ENCODE peak calls at places on chromosomes 11 and 22, in four cellular contexts. L, O, A and B are unnamed samples.

GRCh38 chr11:131609317-131609716 is 238.9 kb downstream of the NTM start:
- DNase-seq in L (no peak), O (peak; percentile 6), A (no peak), B (no peak)

GRCh38 chr11:56624661-56625110 is 10.0 kb upstream of the OR5M1 start:
- DNase-seq in L (peak; percentile 78), O (peak; percentile 31), A (no peak), B (no peak)

GRCh38 chr22:31218565-31219262 is 6.6 kb downstream of the LIMK2 start:
- DNase-seq in L (peak; percentile 70), O (no peak), A (peak; percentile 36), B (no peak)

GRCh38 chr11:93020248-93021088 is 51.0 kb downstream of the MTNR1B start:
- DNase-seq in L (peak; percentile 97), O (peak; percentile 86), A (no peak), B (no peak)

GRCh38 chr11:113293936-113294335 is 20.4 kb upstream of the TTC12 start:
- DNase-seq in L (peak; percentile 17), O (no peak), A (no peak), B (no peak)

GRCh38 chr11:128057786-128058395 is 529.5 kb downstream of the ETS1 start:
- DNase-seq in L (peak; percentile 50), O (no peak), A (no peak), B (no peak)

GRCh38 chr22:48895831-48896765 is 931.6 kb downstream of the BRD1 start:
- DNase-seq in L (no peak), O (no peak), A (no peak), B (no peak)

GRCh38 chr11:11010624-11011127 is 152.8 kb upstream of the ZBED5 start:
- DNase-seq in L (peak; percentile 46), O (peak; percentile 25), A (peak; percentile 33), B (no peak)

GRCh38 chr11:121437018-121437685 is 15.0 kb upstream of the SORL1 start:
- DNase-seq in L (peak; percentile 88), O (peak; percentile 51), A (no peak), B (no peak)

GRCh38 chr11:78164471-78164870 is 24.0 kb downstream of the KCTD21 start:
- DNase-seq in L (no peak), O (no peak), A (no peak), B (no peak)

GRCh38 chr11:66653123-66653522 is 14.6 kb downstream of the RBM4 start:
- DNase-seq in L (peak; percentile 59), O (no peak), A (no peak), B (no peak)

GRCh38 chr11:77633856-77634425 is 3.7 kb downstream of the CLNS1A start:
- DNase-seq in L (no peak), O (peak; percentile 73), A (no peak), B (no peak)

GRCh38 chr11:9219572-9219971 is 45.6 kb downstream of the DENND5A start:
- DNase-seq in L (peak; percentile 51), O (peak; percentile 93), A (no peak), B (no peak)

GRCh38 chr11:86999859-87000753 is 37.6 kb upstream of the TMEM135 start:
- DNase-seq in L (peak; percentile 27), O (peak; percentile 55), A (no peak), B (no peak)

GRCh38 chr22:26429458-26430238 is 588 bp downstream of the ASPHD2 start:
- DNase-seq in L (no peak), O (no peak), A (peak; percentile 35), B (no peak)

GRCh38 chr22:37892566-37893338 is 13.3 kb upstream of the MICALL1 start:
- DNase-seq in L (no peak), O (peak; percentile 38), A (no peak), B (no peak)

GRCh38 chr11:63668396-63668795 is 2.8 kb downstream of the ATL3 start:
- DNase-seq in L (no peak), O (no peak), A (no peak), B (no peak)

GRCh38 chr11:46279393-46280099 is 2.1 kb downstream of the CREB3L1 start:
- DNase-seq in L (no peak), O (peak; percentile 84), A (no peak), B (no peak)

GRCh38 chr11:72828081-72828567 is 13.9 kb downstream of the ATG16L2 start:
- DNase-seq in L (no peak), O (no peak), A (no peak), B (no peak)

GRCh38 chr11:79437981-79438630 is 2.7 kb downstream of the TENM4 start:
- DNase-seq in L (peak; percentile 79), O (no peak), A (peak; percentile 40), B (no peak)

GRCh38 chr22:46499798-46500174 is 37.6 kb downstream of the CELSR1 start:
- DNase-seq in L (no peak), O (no peak), A (peak; percentile 41), B (no peak)

GRCh38 chr22:24428751-24429410 is 1.5 kb downstream of the ADORA2A start:
- DNase-seq in L (no peak), O (no peak), A (no peak), B (no peak)

GRCh38 chr11:130571519-130571918 is 123.1 kb downstream of the ADAMTS15 start:
- DNase-seq in L (no peak), O (no peak), A (no peak), B (no peak)

GRCh38 chr11:30697032-30697431 is 110.9 kb upstream of the MPPED2 start:
- DNase-seq in L (no peak), O (no peak), A (no peak), B (no peak)

GRCh38 chr11:72002841-72003775 is 4.4 kb downstream of the IL18BP start:
- DNase-seq in L (no peak), O (no peak), A (no peak), B (no peak)

GRCh38 chr22:40583058-40583741 is 53.3 kb downstream of the MRTFA start:
- DNase-seq in L (no peak), O (no peak), A (no peak), B (no peak)

GRCh38 chr11:82899957-82900276 is 313 bp downstream of the PRCP start:
- DNase-seq in L (no peak), O (no peak), A (no peak), B (no peak)

GRCh38 chr11:82899191-82899820 is 924 bp downstream of the PRCP start:
- DNase-seq in L (no peak), O (no peak), A (no peak), B (no peak)

GRCh38 chr11:82901165-82901938 is at the start of gene DDIAS:
- DNase-seq in L (peak; percentile 99), O (peak; percentile 98), A (peak; percentile 92), B (peak; percentile 88)

GRCh38 chr11:82902086-82902485 is 550 bp downstream of the DDIAS start:
- DNase-seq in L (no peak), O (no peak), A (peak; percentile 12), B (no peak)

DNA sequence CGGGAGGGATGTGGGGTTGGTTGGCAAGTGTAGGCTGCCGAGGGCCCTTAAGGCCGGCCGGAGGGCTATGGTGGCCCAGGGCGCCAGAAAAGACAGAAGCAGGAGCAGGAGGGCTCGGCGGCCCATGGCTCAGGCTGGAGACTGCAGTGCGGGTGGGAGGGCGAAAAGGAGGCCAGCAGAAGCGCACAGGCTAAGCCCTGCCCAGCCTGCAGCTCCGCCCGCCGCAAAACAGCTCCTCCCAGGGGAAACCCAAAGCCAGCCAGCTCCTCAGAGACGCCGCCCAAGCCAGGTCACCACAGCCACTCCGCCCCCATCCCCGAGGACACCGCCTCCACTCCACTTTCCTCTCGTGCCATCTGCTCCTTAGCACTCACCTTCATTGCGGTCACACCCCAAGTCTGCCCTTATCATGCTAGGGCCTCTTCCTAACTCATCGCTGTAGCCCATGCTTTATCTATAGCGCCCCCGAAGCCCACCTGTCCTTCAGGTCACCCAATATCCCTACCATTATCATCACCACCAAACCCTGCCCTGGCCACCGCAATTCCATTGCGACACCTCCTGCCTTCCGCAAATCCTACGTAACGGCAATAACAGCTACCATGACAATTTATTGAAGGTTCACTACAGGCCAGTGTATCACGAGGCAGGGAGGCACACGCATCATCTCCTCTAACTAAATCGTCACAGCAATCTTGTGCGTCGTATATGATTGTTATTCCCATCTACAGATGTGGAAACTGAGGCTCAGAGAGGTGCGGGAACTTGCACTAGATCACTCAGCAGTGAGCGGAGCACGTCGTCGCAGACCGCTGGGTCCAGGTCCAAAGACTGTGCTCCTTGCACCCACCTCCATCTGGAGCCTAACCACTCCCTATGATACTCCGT is at the start of gene PRCP:
- DNase-seq in L (peak; percentile 94), O (peak; percentile 92), A (peak; percentile 92), B (peak; percentile 91)
- TF ChIP-seq CTCF in L (no peak), O (no peak), A (no peak), B (no peak)

GRCh38 chr22:42994917-42995562 is 19.9 kb downstream of the PACSIN2 start:
- DNase-seq in L (peak; percentile 96), O (peak; percentile 93), A (no peak), B (no peak)
- TF ChIP-seq CTCF in L (no peak), O (no peak), A (no peak), B (no peak)

GRCh38 chr11:70738661-70739060 is 340.3 kb downstream of the CTTN start:
- DNase-seq in L (no peak), O (no peak), A (no peak), B (no peak)

GRCh38 chr11:70739091-70739490 is 340.8 kb downstream of the CTTN start:
- DNase-seq in L (no peak), O (no peak), A (no peak), B (no peak)

GRCh38 chr11:70741085-70741484 is 342.8 kb downstream of the CTTN start:
- DNase-seq in L (no peak), O (no peak), A (no peak), B (no peak)

GRCh38 chr11:70740475-70740825 is 342.1 kb downstream of the CTTN start:
- DNase-seq in L (no peak), O (no peak), A (peak; percentile 26), B (no peak)

DNA sequence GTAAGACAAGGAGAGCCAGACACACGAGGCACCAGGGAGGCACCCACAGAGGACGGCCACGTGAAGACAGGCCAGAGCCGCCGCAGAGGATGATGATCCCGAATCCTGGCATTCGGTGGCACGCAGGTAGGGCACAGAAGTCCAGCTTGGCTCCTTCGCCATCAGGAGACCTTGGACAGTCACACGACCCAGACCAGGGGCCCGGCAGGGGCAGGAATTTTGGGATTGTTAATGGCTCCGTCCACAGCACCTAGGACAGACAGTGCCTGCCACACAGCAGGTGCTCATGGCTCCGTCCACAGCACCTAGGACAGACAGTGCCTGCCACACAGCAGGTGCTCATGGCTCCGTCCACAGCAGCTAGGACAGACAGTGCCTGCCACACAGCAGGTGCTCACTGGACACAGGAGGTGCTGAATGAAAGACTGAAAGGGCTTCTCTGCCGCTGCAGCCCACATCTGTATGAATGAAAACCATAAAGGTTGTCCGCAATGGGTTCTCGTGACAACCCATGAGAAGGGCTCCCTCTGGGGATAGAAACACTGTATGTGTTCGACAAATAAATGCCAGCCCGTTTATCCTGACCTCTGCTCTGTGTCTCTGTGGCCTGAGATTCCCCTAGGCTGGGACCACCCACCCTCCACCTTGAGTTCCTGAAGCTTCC is 341.6 kb downstream of the CTTN start:
- DNase-seq in L (no peak), O (no peak), A (no peak), B (no peak)
- TF ChIP-seq CTCF in L (no peak), O (no peak), A (peak; percentile 13), B (no peak)

DNA sequence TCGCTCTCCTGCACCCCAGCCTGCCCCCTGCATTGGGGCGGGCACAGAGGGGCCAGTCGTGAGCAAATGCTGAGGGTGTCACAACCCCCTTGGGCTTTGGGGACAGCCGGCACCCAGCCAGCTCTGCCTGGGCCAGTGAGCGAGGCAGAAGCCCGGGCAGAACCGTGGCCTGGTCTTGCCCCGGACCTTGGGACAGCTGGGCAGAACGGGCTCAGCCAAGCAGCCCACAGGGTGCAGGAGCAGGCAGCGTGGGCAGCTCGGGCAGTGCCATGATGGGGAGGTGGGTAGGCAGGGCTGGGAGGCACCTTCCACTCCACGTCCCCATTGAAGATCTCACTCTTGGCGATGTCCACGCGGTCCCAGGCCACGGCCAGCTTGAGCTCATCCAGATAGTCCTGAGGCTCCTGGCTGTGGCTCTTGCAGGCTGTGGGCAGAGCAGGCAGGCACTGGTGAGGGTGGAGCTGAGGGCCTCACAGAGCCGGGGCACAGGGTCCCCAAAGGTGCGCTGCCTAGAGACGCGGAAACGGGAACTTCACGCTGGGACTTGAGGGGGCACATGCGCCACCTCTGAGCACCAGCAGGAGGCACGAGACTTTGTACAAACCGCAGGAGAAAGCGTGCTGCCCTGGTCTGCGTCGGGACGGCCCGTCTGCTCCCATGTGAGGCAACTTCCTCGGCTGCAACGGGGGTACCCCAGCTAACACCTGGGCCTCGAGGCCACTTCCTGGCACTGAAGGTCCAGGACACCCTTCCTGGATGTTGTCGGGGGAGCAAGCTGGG is 15.2 kb downstream of the TSSC4 start:
- DNase-seq in L (no peak), O (no peak), A (no peak), B (no peak)
- TF ChIP-seq CTCF in L (no peak), O (no peak), A (peak; percentile 19), B (no peak)